ENCODE peak calls at places on chromosomes 6 and 20, in ten cellular contexts. V is AG20443; N is stimulated activated naive B cell treated with anti-CD40 and anti-IgM and Interleukin-4, amounts not matched to agents 10 μg/mL and 1 μg/mL and 100 μg/mL, for 72 hours; O is PC-3; L is body of pancreas; W is LHCN-M2; F is iris pigment epithelial cell; Y is aorta; J is SK-MEL-5; G is activated naive CD8-positive, alpha-beta T cell treated with anti-CD3 and anti-CD28 coated beads, Interleukin-2, amount 50 U/mL, for 24 hours. S is an unnamed sample.

GRCh38 chr6:17478223-17478907 is 85.0 kb downstream of the CAP2 start:
- DNase-seq in V (no peak), N (no peak), O (no peak), L (no peak), W (no peak), F (no peak), Y (no peak), J (no peak), G (no peak), S (no peak)

GRCh38 chr20:16391003-16391402 is 182.2 kb downstream of the KIF16B start:
- DNase-seq in V (no peak), N (peak), O (no peak), L (no peak), W (no peak), F (no peak), Y (no peak), J (no peak), G (no peak), S (no peak)

GRCh38 chr6:15879372-15880261 is 216.8 kb upstream of the DTNBP1 start:
- DNase-seq in V (peak), N (peak), O (peak), L (peak), W (peak), F (peak), Y (peak), J (no peak), G (peak), S (peak)

GRCh38 chr6:11350294-11350693 is 117.8 kb upstream of the NEDD9 start:
- DNase-seq in V (peak), N (no peak), O (no peak), L (no peak), W (peak), F (peak), Y (no peak), J (no peak), G (no peak), S (no peak)

GRCh38 chr6:11317885-11318771 is 85.7 kb upstream of the NEDD9 start:
- DNase-seq in V (peak), N (no peak), O (peak), L (peak), W (peak), F (peak), Y (peak), J (peak), G (peak), S (peak)

GRCh38 chr6:30076333-30076732 is 764 bp upstream of the RNF39 start:
- DNase-seq in V (no peak), N (no peak), O (no peak), L (no peak), W (no peak), F (no peak), Y (no peak), J (no peak), G (no peak), S (no peak)

GRCh38 chr6:2875840-2876207 is 27.3 kb downstream of the SERPINB9 start:
- DNase-seq in V (peak), N (peak), O (no peak), L (peak), W (peak), F (peak), Y (no peak), J (no peak), G (peak), S (no peak)

GRCh38 chr20:48187891-48188290 is 402.6 kb upstream of the SULF2 start:
- DNase-seq in V (no peak), N (no peak), O (no peak), L (no peak), W (peak), F (peak), Y (no peak), J (no peak), G (no peak), S (no peak)

GRCh38 chr6:168363811-168364792 is 44.5 kb upstream of the DACT2 start:
- DNase-seq in V (no peak), N (no peak), O (no peak), L (no peak), W (no peak), F (no peak), Y (peak), J (no peak), G (no peak), S (no peak)

GRCh38 chr6:3227363-3228045 is at the start of gene TUBB2B:
- DNase-seq in V (peak), N (no peak), O (no peak), L (peak), W (no peak), F (peak), Y (peak), J (no peak), G (no peak), S (no peak)

GRCh38 chr6:72246926-72247325 is 360.6 kb downstream of the RIMS1 start:
- DNase-seq in V (no peak), N (no peak), O (peak), L (no peak), W (peak), F (peak), Y (no peak), J (peak), G (no peak), S (no peak)

GRCh38 chr20:12012241-12013222 is 94.8 kb downstream of the BTBD3 start:
- DNase-seq in V (peak), N (peak), O (peak), L (peak), W (peak), F (peak), Y (no peak), J (peak), G (peak), S (no peak)

GRCh38 chr6:90000864-90001731 is 106.8 kb downstream of the GJA10 start:
- DNase-seq in V (no peak), N (no peak), O (peak), L (no peak), W (peak), F (peak), Y (no peak), J (no peak), G (no peak), S (no peak)

GRCh38 chr6:111559193-111560097 is 46.2 kb downstream of the TRAF3IP2 start:
- DNase-seq in V (peak), N (no peak), O (no peak), L (peak), W (peak), F (no peak), Y (no peak), J (no peak), G (no peak), S (no peak)

GRCh38 chr6:1042583-1043457 is 269.1 kb upstream of the FOXQ1 start:
- DNase-seq in V (no peak), N (no peak), O (no peak), L (no peak), W (no peak), F (no peak), Y (no peak), J (no peak), G (no peak), S (no peak)

GRCh38 chr20:54284928-54285704 is 77.2 kb downstream of the PFDN4 start:
- DNase-seq in V (no peak), N (no peak), O (peak), L (no peak), W (no peak), F (peak), Y (no peak), J (no peak), G (no peak), S (no peak)

GRCh38 chr20:35831983-35832382 is 60.2 kb downstream of the PHF20 start:
- DNase-seq in V (no peak), N (no peak), O (no peak), L (no peak), W (no peak), F (no peak), Y (no peak), J (no peak), G (no peak), S (no peak)

GRCh38 chr6:113694278-113695077 is 162.7 kb upstream of the MARCKS start:
- DNase-seq in V (peak), N (no peak), O (peak), L (peak), W (peak), F (peak), Y (no peak), J (no peak), G (no peak), S (no peak)

GRCh38 chr6:87968435-87969278 is 79.0 kb upstream of the SPACA1 start:
- DNase-seq in V (peak), N (no peak), O (peak), L (no peak), W (no peak), F (peak), Y (no peak), J (peak), G (peak), S (no peak)

GRCh38 chr6:111382476-111383294 is 100.3 kb downstream of the REV3L start:
- DNase-seq in V (no peak), N (no peak), O (no peak), L (no peak), W (no peak), F (peak), Y (no peak), J (no peak), G (no peak), S (no peak)

GRCh38 chr6:120198033-120198432 is 848.5 kb upstream of the MAN1A1 start:
- DNase-seq in V (no peak), N (no peak), O (peak), L (no peak), W (no peak), F (peak), Y (no peak), J (peak), G (no peak), S (no peak)

GRCh38 chr20:1934578-1935573 is 39.7 kb downstream of the SIRPA start:
- DNase-seq in V (peak), N (no peak), O (no peak), L (peak), W (peak), F (peak), Y (peak), J (peak), G (no peak), S (no peak)

GRCh38 chr6:70520575-70520974 is 46.2 kb upstream of the SDHAF4 start:
- DNase-seq in V (peak), N (no peak), O (peak), L (no peak), W (peak), F (peak), Y (no peak), J (peak), G (no peak), S (no peak)

GRCh38 chr6:154319231-154319858 is 37.3 kb downstream of the IPCEF1 start:
- DNase-seq in V (peak), N (no peak), O (peak), L (no peak), W (peak), F (peak), Y (no peak), J (no peak), G (no peak), S (no peak)

GRCh38 chr6:38773338-38773737 is 58.2 kb downstream of the DNAH8 start:
- DNase-seq in V (no peak), N (no peak), O (peak), L (no peak), W (peak), F (no peak), Y (no peak), J (peak), G (peak), S (peak)

GRCh38 chr20:60236613-60237012 is 278.4 kb downstream of the CDH26 start:
- DNase-seq in V (no peak), N (no peak), O (no peak), L (no peak), W (no peak), F (no peak), Y (no peak), J (no peak), G (no peak), S (no peak)

GRCh38 chr6:5287205-5287965 is 26.1 kb downstream of the FARS2 start:
- DNase-seq in V (peak), N (no peak), O (peak), L (no peak), W (peak), F (peak), Y (no peak), J (no peak), G (no peak), S (no peak)

GRCh38 chr20:47354710-47355488 is 1.6 kb downstream of the ZMYND8 start:
- DNase-seq in V (no peak), N (no peak), O (peak), L (no peak), W (no peak), F (peak), Y (no peak), J (peak), G (no peak), S (no peak)

GRCh38 chr6:77298298-77298697 is 165.0 kb downstream of the HTR1B start:
- DNase-seq in V (no peak), N (no peak), O (peak), L (no peak), W (peak), F (peak), Y (no peak), J (no peak), G (no peak), S (no peak)

GRCh38 chr6:111771629-111772028 is 101.6 kb downstream of the FYN start:
- DNase-seq in V (no peak), N (no peak), O (no peak), L (no peak), W (no peak), F (no peak), Y (no peak), J (no peak), G (no peak), S (no peak)

GRCh38 chr20:38952153-38952552 is 10.0 kb upstream of the DHX35 start:
- DNase-seq in V (no peak), N (no peak), O (no peak), L (no peak), W (no peak), F (no peak), Y (no peak), J (no peak), G (no peak), S (no peak)

S was measured in GM12864.